ENCODE peak calls at places on chromosomes 11 and 22, in seven cellular contexts. Q is non-pigmented ciliary epithelial cell; Z is CD8-positive, alpha-beta memory T cell; R is stimulated activated CD8-positive, alpha-beta memory T cell treated with anti-CD3 and anti-CD28 coated beads, Interleukin-2, amount 100 ng/mL, for 48 hours; Y is astrocyte of the cerebellum; F is thoracic aorta; P is immature natural killer cell. C is an unnamed sample.

GRCh38 chr11:810040-810567 is 337 bp downstream of the RPLP2 start:
- DNase-seq in Q (no peak), Z (no peak), R (no peak), Y (no peak), F (no peak), P (no peak), C (no peak)

GRCh38 chr11:71385091-71385490 is 63.1 kb downstream of the DHCR7 start:
- DNase-seq in Q (no peak), Z (no peak), R (no peak), Y (no peak), F (no peak), P (no peak), C (no peak)

GRCh38 chr22:17486313-17486712 is 77.0 kb upstream of the SLC25A18 start:
- DNase-seq in Q (no peak), Z (no peak), R (no peak), Y (no peak), F (no peak), P (no peak), C (no peak)

GRCh38 chr11:119727523-119728081 is 1.4 kb downstream of the NECTIN1 start:
- DNase-seq in Q (no peak), Z (peak), R (no peak), Y (no peak), F (no peak), P (peak), C (no peak)

GRCh38 chr11:76395296-76395695 is 14.2 kb downstream of the GVQW3 start:
- DNase-seq in Q (no peak), Z (no peak), R (no peak), Y (no peak), F (no peak), P (no peak), C (no peak)

GRCh38 chr11:118537409-118537980 is 6.5 kb downstream of the TMEM25 start:
- DNase-seq in Q (no peak), Z (no peak), R (no peak), Y (no peak), F (no peak), P (no peak), C (no peak)

GRCh38 chr11:61814242-61814957 is 2.4 kb downstream of the FADS1 start:
- DNase-seq in Q (no peak), Z (no peak), R (no peak), Y (no peak), F (no peak), P (peak), C (no peak)

GRCh38 chr22:30079952-30080533 is at the start of gene HORMAD2:
- DNase-seq in Q (no peak), Z (no peak), R (no peak), Y (peak), F (no peak), P (peak), C (no peak)